ENCODE peak calls at places on chromosomes 16 and 17, in ten cellular contexts. N, R, Q, V, P, B, S, I, F and E are unnamed samples.

GRCh38 chr17:41650794-41651624 is 26.6 kb upstream of the KRT17 start:
- DNase-seq in R (no peak), F (no peak), B (no peak), N (no peak), I (no peak), S (peak), P (no peak), Q (no peak), V (peak), E (no peak)

GRCh38 chr17:75208161-75208560 is 2.7 kb downstream of the NUP85 start:
- DNase-seq in Q (no peak), P (no peak), R (no peak), S (no peak), N (no peak), V (no peak), B (no peak), F (no peak), I (no peak), E (no peak)

GRCh38 chr16:1003551-1004347 is 22.2 kb downstream of the SOX8 start:
- DNase-seq in N (no peak), I (no peak), P (no peak), V (no peak), F (no peak), S (no peak), Q (no peak), B (no peak), R (no peak), E (no peak)

GRCh38 chr17:72311004-72311403 is 190.2 kb downstream of the SOX9 start:
- DNase-seq in V (no peak), B (no peak), R (no peak), S (no peak), N (no peak), Q (no peak), F (no peak), I (no peak), P (no peak), E (no peak)

GRCh38 chr17:9520649-9521435 is 54.8 kb downstream of the STX8 start:
- DNase-seq in B (no peak), N (no peak), R (no peak), Q (no peak), V (no peak), I (no peak), P (no peak), F (peak), S (peak), E (no peak)

GRCh38 chr16:48511071-48511540 is 98.9 kb downstream of the N4BP1 start:
- DNase-seq in P (no peak), Q (no peak), R (no peak), B (no peak), S (peak), N (peak), V (no peak), F (peak), I (no peak), E (no peak)

GRCh38 chr16:48885456-48885855 is 275.5 kb upstream of the N4BP1 start:
- DNase-seq in S (no peak), N (no peak), F (no peak), I (no peak), R (no peak), P (no peak), B (no peak), V (no peak), Q (no peak), E (no peak)

GRCh38 chr16:85686912-85687591 is 1.7 kb downstream of the GINS2 start:
- DNase-seq in S (peak), F (no peak), B (no peak), R (peak), Q (no peak), V (no peak), I (no peak), N (no peak), P (no peak), E (no peak)

GRCh38 chr16:67226804-67227566 is at the start of gene TMEM208:
- DNase-seq in P (peak), N (peak), R (peak), Q (peak), F (peak), I (peak), V (peak), B (peak), S (peak), E (peak)

GRCh38 chr16:24525970-24526559 is 13.3 kb upstream of the RBBP6 start:
- DNase-seq in N (peak), R (no peak), B (peak), V (no peak), P (peak), I (peak), F (no peak), S (no peak), Q (peak), E (no peak)

GRCh38 chr17:29010586-29010985 is 4.8 kb upstream of the SEZ6 start:
- DNase-seq in B (no peak), R (no peak), Q (no peak), N (no peak), S (no peak), F (no peak), V (no peak), P (no peak), I (no peak), E (no peak)

DNA sequence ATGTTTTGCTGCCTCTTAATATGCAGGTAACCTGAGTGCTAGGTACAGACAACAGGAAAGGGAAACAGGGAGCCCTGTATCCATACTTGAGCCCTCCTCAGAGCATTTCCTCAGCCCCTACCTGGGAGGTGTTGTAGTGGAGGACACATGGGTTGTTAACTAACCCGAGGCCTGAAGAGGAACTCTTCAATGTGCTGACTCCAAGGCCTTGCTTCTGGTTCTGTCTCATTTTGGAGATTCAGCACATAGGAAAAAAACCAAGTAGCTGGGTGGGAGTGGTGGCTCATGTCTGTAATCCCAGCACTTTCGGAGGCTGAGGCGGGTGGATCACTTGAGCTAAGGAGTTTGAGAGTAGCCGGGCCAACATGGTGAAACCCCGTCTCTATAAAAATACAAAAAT is 24.8 kb downstream of the SNX11 start:
- DNase-seq in Q (no peak), N (no peak), S (no peak), R (no peak), F (no peak), B (no peak), I (no peak), V (no peak), P (no peak), E (no peak)
- H3K4me3 ChIP-seq in Q (no peak), N (no peak), S (no peak), R (no peak), F (no peak), B (no peak), I (no peak), V (no peak), P (no peak), E (no peak)

DNA sequence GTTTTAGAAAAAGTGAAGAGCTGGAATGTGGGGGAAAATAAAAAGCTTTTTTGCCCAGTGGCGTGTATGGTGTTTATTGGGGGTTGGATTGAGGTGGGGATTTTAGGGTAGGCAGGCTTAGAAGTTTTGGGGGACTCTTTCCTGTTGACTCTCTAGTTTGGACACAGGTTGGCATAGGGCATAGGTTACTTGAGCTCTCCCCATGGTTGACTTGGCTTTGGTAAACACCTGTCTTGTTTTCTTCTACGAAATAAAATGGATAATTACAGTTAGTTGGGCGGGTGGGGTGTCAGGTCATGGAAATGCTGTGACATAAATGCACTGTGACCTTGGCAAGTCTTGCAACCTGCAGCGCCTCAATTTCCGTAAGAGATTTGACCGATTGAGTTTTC is 680 bp upstream of the TAOK2 start:
- DNase-seq in Q (no peak), I (no peak), B (no peak), F (no peak), V (no peak), S (no peak), R (no peak), N (no peak), P (no peak), E (no peak)
- H3K4me3 ChIP-seq in Q (no peak), I (no peak), B (no peak), F (no peak), V (no peak), S (no peak), R (no peak), N (no peak), P (no peak), E (no peak)

DNA sequence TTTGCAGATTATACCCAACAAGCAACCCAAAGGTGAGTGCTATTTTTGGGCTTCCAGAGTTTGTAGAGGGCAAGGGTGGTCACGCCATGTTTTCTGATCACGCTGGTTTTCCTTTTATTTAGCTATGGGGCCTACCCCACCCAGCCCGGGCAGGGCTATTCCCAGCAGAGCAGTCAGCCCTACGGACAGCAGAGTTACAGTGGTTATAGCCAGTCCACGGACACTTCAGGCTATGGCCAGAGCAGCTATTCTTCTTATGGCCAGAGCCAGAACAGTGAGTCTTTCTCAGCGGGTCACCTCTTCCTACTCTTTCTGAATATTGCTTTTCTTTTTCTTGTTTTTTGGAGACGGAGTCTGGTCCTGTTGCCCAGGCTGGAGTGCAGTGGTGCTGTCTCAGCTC is 2.5 kb downstream of the FUS start:
- DNase-seq in Q (no peak), V (no peak), B (no peak), P (no peak), F (no peak), N (no peak), I (no peak), R (no peak), S (no peak), E (no peak)
- H3K4me3 ChIP-seq in Q (peak), V (peak), B (peak), P (no peak), F (peak), N (peak), I (no peak), R (no peak), S (peak), E (peak)

DNA sequence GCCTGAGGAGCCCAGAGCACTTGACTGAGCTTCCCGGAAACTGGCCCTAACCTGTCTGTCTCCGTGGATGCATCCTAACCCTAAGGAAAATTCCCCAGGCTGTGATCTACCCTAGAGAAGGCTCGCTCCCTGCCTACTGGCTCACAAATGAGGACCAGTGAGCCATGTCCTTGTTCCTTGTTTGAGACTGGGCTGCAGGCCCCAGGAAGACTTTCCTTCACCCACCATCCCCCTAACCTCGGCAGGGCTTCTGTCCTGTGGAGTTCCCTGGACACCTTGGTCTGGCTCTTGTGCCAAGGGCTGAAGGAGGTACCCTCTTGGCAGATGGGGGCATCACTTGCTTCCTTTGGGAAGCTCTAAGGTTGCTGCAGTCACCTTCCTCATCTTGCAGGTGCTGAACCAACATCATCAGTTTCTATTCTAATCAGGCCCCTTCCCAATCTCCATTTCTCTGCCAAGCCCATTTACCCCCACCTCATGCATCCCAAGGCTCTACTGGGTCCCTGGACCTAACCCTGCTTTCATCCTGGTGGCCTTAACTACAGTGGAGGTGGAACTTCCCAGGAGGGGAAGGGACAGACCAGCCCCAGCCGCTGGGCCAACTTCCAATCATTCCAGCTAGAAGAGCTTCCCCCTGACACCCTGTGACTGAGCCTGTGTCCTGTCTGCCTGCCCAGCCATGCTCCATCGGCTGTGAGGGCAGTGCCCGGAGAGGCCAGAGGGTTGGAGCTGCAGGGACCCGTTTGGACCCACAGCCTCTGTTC is 12.4 kb downstream of the RNF40 start:
- DNase-seq in I (no peak), P (no peak), N (no peak), R (no peak), B (no peak), S (no peak), Q (no peak), V (no peak), F (peak), E (no peak)
- H3K4me3 ChIP-seq in I (no peak), P (no peak), N (peak), R (no peak), B (peak), S (peak), Q (peak), V (peak), F (peak), E (peak)

GRCh38 chr16:57620316-57621231 is 7.9 kb upstream of the ADGRG1 start:
- DNase-seq in V (peak), S (peak), I (peak), R (peak), P (peak), F (no peak), N (no peak), Q (no peak), B (no peak), E (no peak)

GRCh38 chr16:57623251-57624043 is 5.0 kb upstream of the ADGRG1 start:
- DNase-seq in S (peak), V (peak), P (peak), N (no peak), R (peak), Q (peak), F (peak), I (no peak), B (peak), E (no peak)

GRCh38 chr16:57622361-57623250 is 5.8 kb upstream of the ADGRG1 start:
- DNase-seq in I (no peak), B (peak), R (no peak), N (no peak), S (peak), F (no peak), V (peak), P (peak), Q (no peak), E (no peak)

GRCh38 chr16:57619606-57620315 is 8.7 kb upstream of the ADGRG1 start:
- DNase-seq in P (no peak), R (peak), B (peak), I (no peak), Q (no peak), V (peak), N (no peak), S (peak), F (no peak), E (no peak)

GRCh38 chr16:57621521-57622268 is 6.7 kb upstream of the ADGRG1 start:
- DNase-seq in Q (no peak), B (no peak), R (no peak), I (no peak), P (peak), V (peak), F (no peak), N (no peak), S (peak), E (no peak)
- H3K4me3 ChIP-seq in Q (no peak), B (no peak), R (no peak), I (no peak), P (no peak), V (no peak), F (no peak), N (no peak), S (peak), E (no peak)

GRCh38 chr16:74111583-74111982 is 185.0 kb upstream of the PSMD7 start:
- DNase-seq in I (no peak), N (no peak), R (no peak), P (no peak), Q (no peak), F (no peak), S (no peak), B (no peak), V (no peak), E (no peak)

DNA sequence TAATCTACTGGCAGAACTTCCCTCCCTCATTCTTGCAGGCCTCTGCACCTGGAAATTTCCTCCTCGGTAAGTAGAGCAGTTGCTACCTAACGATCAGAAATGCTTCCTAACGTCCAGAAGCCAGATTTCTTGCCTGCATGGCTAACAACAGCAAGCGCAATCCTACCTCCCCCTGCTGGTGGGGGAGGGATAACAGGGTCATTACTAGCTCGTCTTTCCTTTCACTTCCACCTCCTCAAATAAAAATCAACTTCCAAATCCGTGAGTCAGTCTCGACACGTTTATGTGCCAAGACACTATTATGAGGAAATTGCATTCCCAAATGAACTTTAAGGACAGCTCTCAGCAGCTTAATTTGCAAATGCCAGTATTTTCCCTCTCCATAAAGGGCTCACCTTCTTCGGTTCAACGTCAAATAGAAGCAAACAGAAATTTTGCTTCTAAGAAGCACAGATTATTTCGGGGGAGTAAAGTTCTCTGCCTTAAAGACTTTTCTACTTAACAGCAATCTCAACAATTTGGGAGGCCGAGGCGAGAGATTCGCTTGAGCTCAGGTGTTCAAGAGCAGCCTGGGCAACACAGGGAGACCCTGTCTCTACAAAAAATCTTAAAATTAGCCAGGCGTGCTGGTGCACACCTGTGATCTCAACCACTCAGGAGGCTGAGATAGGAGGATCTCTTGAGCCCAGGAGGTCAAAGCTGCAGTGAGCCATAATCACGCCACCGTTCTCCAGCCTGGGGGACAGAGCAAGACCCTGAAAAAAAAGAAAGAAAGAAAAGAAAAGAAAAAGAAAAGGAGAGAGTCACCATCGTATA is 188.6 kb upstream of the PSMD7 start:
- DNase-seq in B (peak), R (peak), Q (peak), P (peak), S (no peak), I (peak), V (no peak), F (peak), N (peak), E (no peak)
- H3K4me3 ChIP-seq in B (peak), R (no peak), Q (no peak), P (no peak), S (peak), I (no peak), V (no peak), F (no peak), N (no peak), E (no peak)

GRCh38 chr17:81708739-81709185 is 3.3 kb upstream of the SLC25A10 start:
- DNase-seq in V (no peak), I (no peak), B (no peak), S (peak), Q (no peak), R (no peak), F (no peak), N (no peak), P (no peak), E (no peak)

GRCh38 chr17:81711814-81712467 is at the start of gene SLC25A10:
- DNase-seq in V (peak), P (peak), N (no peak), Q (peak), S (peak), B (peak), I (peak), R (peak), F (peak), E (no peak)

GRCh38 chr17:81712468-81713003 is 452 bp downstream of the SLC25A10 start:
- DNase-seq in Q (peak), B (peak), N (no peak), V (no peak), S (no peak), P (no peak), R (no peak), I (no peak), F (peak), E (no peak)

GRCh38 chr17:81713004-81713555 is 996 bp downstream of the SLC25A10 start:
- DNase-seq in Q (no peak), V (no peak), F (no peak), S (peak), P (no peak), B (peak), N (no peak), R (no peak), I (no peak), E (no peak)

GRCh38 chr17:81710514-81711308 is 1.4 kb upstream of the SLC25A10 start:
- DNase-seq in P (no peak), F (peak), I (no peak), R (peak), B (peak), Q (peak), V (no peak), N (no peak), S (peak), E (no peak)
- H3K4me3 ChIP-seq in P (no peak), F (peak), I (no peak), R (no peak), B (peak), Q (no peak), V (peak), N (no peak), S (peak), E (no peak)

GRCh38 chr16:72009779-72010178 is 1.2 kb downstream of the DHODH start:
- DNase-seq in S (no peak), B (no peak), F (no peak), N (no peak), R (no peak), Q (no peak), P (no peak), I (no peak), V (no peak), E (no peak)
- H3K4me3 ChIP-seq in S (no peak), B (peak), F (no peak), N (no peak), R (no peak), Q (no peak), P (no peak), I (no peak), V (no peak), E (no peak)